ENCODE peak calls at places on chromosome 22, in four cellular contexts. One of them, this sample, is unnamed.

GRCh38 chr22:32409977-32410376 is 2.1 kb downstream of the RTCB start:
- DNase-seq in neural progenitor cell: no peak
- DNase-seq in stimulated activated naive CD8-positive, alpha-beta T cell treated with anti-CD3 and anti-CD28 coated beads, Interleukin-15, Interleukin-2, amounts not matched to agents 100 U/mL and 50 U/mL, for 24 hours: no peak
- DNase-seq in cardiac fibroblast: no peak
- DNase-seq in this sample: no peak

GRCh38 chr22:44795701-44796630 is 43.6 kb downstream of the ARHGAP8 start:
- DNase-seq in cardiac fibroblast: no peak
- DNase-seq in stimulated activated naive CD8-positive, alpha-beta T cell treated with anti-CD3 and anti-CD28 coated beads, Interleukin-15, Interleukin-2, amounts not matched to agents 100 U/mL and 50 U/mL, for 24 hours: no peak
- DNase-seq in neural progenitor cell: no peak
- DNase-seq in this sample: peak

GRCh38 chr22:40616578-40616977 is 19.9 kb downstream of the MRTFA start:
- DNase-seq in cardiac fibroblast: no peak
- DNase-seq in stimulated activated naive CD8-positive, alpha-beta T cell treated with anti-CD3 and anti-CD28 coated beads, Interleukin-15, Interleukin-2, amounts not matched to agents 100 U/mL and 50 U/mL, for 24 hours: no peak
- DNase-seq in neural progenitor cell: no peak
- DNase-seq in this sample: no peak

GRCh38 chr22:25488244-25489020 is 76.0 kb upstream of the GRK3 start:
- DNase-seq in stimulated activated naive CD8-positive, alpha-beta T cell treated with anti-CD3 and anti-CD28 coated beads, Interleukin-15, Interleukin-2, amounts not matched to agents 100 U/mL and 50 U/mL, for 24 hours: peak
- DNase-seq in neural progenitor cell: no peak
- DNase-seq in cardiac fibroblast: peak
- DNase-seq in this sample: no peak

GRCh38 chr22:27853404-27853803 is 51.8 kb upstream of the MN1 start:
- DNase-seq in cardiac fibroblast: peak
- DNase-seq in stimulated activated naive CD8-positive, alpha-beta T cell treated with anti-CD3 and anti-CD28 coated beads, Interleukin-15, Interleukin-2, amounts not matched to agents 100 U/mL and 50 U/mL, for 24 hours: no peak
- DNase-seq in neural progenitor cell: no peak
- DNase-seq in this sample: no peak

GRCh38 chr22:35637943-35638342 is 10.3 kb upstream of the APOL6 start:
- DNase-seq in stimulated activated naive CD8-positive, alpha-beta T cell treated with anti-CD3 and anti-CD28 coated beads, Interleukin-15, Interleukin-2, amounts not matched to agents 100 U/mL and 50 U/mL, for 24 hours: no peak
- DNase-seq in cardiac fibroblast: peak
- DNase-seq in neural progenitor cell: no peak
- DNase-seq in this sample: no peak

GRCh38 chr22:46414704-46415103 is 79.2 kb downstream of the TRMU start:
- DNase-seq in stimulated activated naive CD8-positive, alpha-beta T cell treated with anti-CD3 and anti-CD28 coated beads, Interleukin-15, Interleukin-2, amounts not matched to agents 100 U/mL and 50 U/mL, for 24 hours: no peak
- DNase-seq in neural progenitor cell: no peak
- DNase-seq in cardiac fibroblast: no peak
- DNase-seq in this sample: no peak

GRCh38 chr22:49760630-49761571 is 66.8 kb downstream of the BRD1 start:
- DNase-seq in cardiac fibroblast: no peak
- DNase-seq in stimulated activated naive CD8-positive, alpha-beta T cell treated with anti-CD3 and anti-CD28 coated beads, Interleukin-15, Interleukin-2, amounts not matched to agents 100 U/mL and 50 U/mL, for 24 hours: no peak
- DNase-seq in neural progenitor cell: no peak
- DNase-seq in this sample: peak

GRCh38 chr22:42800731-42801536 is 56.1 kb downstream of the ARFGAP3 start:
- DNase-seq in neural progenitor cell: no peak
- DNase-seq in stimulated activated naive CD8-positive, alpha-beta T cell treated with anti-CD3 and anti-CD28 coated beads, Interleukin-15, Interleukin-2, amounts not matched to agents 100 U/mL and 50 U/mL, for 24 hours: no peak
- DNase-seq in cardiac fibroblast: no peak
- DNase-seq in this sample: no peak

GRCh38 chr22:30212363-30212995 is 34.1 kb downstream of the LIF start:
- DNase-seq in neural progenitor cell: no peak
- DNase-seq in cardiac fibroblast: peak
- DNase-seq in stimulated activated naive CD8-positive, alpha-beta T cell treated with anti-CD3 and anti-CD28 coated beads, Interleukin-15, Interleukin-2, amounts not matched to agents 100 U/mL and 50 U/mL, for 24 hours: peak
- DNase-seq in this sample: no peak

This sample was measured in H9.